ENCODE peak calls at places on chromosomes 2 and 18, in ten cellular contexts. N is stomach; B is activated CD4-positive, alpha-beta T cell treated with anti-CD3 and anti-CD28 coated beads, Interleukin-2, amount 50 U/mL, for 1 hour; D is PC-9; P is stimulated activated CD8-positive, alpha-beta memory T cell treated with anti-CD3 and anti-CD28 coated beads, Interleukin-7, amount 100 ng/mL, for 1 hour; R is activated T-cell treated with anti-CD3 and anti-CD28 coated beads, Interleukin-2, amount 50 U/mL, for 72 hours; M is fibroblast of villous mesenchyme; G is AG04449; Q is activated effector memory CD4-positive, alpha-beta T cell treated with anti-CD3 and anti-CD28 coated beads, Interleukin-2, amount 50 U/mL, for 16 hours; O is WTC11. C is an unnamed sample.
A peak's percentile ranks its signal among the peaks of the same experiment; 100 is the strongest.

GRCh38 chr2:197208029-197208428 is 102.6 kb downstream of the ANKRD44 start:
- DNase-seq in N (no peak), D (no peak), M (no peak), R (peak; percentile 48), G (no peak), B (no peak), P (no peak), Q (no peak), O (no peak), C (no peak)

GRCh38 chr2:215794829-215795546 is 218.4 kb downstream of the MREG start:
- DNase-seq in Q (no peak), O (peak; percentile 56), B (no peak), P (no peak), N (no peak), D (peak; percentile 21), R (no peak), G (no peak), M (peak; percentile 77), C (no peak)

GRCh38 chr18:61900504-61901281 is 7.9 kb upstream of the RNF152 start:
- DNase-seq in G (no peak), N (no peak), O (no peak), M (no peak), B (no peak), D (no peak), P (no peak), Q (no peak), R (no peak), C (no peak)

GRCh38 chr18:79203017-79203605 is 133.9 kb downstream of the ATP9B start:
- DNase-seq in D (peak; percentile 85), M (no peak), Q (peak; percentile 64), B (no peak), R (peak; percentile 68), P (no peak), O (no peak), N (no peak), G (no peak), C (no peak)

GRCh38 chr2:197092431-197092830 is 165.9 kb upstream of the PGAP1 start:
- DNase-seq in O (no peak), N (no peak), P (no peak), D (no peak), M (peak; percentile 88), R (no peak), Q (no peak), B (no peak), G (peak; percentile 86), C (peak; percentile 70)

GRCh38 chr2:239287461-239287860 is 113.4 kb downstream of the HDAC4 start:
- DNase-seq in N (no peak), B (no peak), G (no peak), O (no peak), M (peak; percentile 58), D (no peak), Q (no peak), R (no peak), P (no peak), C (no peak)

GRCh38 chr2:160407393-160408204 is 86.0 kb downstream of the RBMS1 start:
- DNase-seq in O (peak; percentile 68), N (peak; percentile 53), G (no peak), D (no peak), P (peak; percentile 27), M (peak; percentile 66), Q (peak; percentile 86), R (peak; percentile 69), B (peak; percentile 56), C (no peak)

GRCh38 chr18:3998698-3999333 is 456.3 kb downstream of the DLGAP1 start:
- DNase-seq in B (no peak), G (no peak), P (no peak), O (no peak), R (peak; percentile 11), Q (no peak), M (peak; percentile 56), D (no peak), N (no peak), C (no peak)

GRCh38 chr18:76620326-76620813 is 125.3 kb upstream of the ZNF516 start:
- DNase-seq in R (peak; percentile 39), M (peak; percentile 78), O (peak; percentile 81), G (no peak), P (no peak), D (no peak), B (peak; percentile 16), N (peak; percentile 63), Q (no peak), C (no peak)

GRCh38 chr2:203623616-203624015 is 82.8 kb upstream of the CD28 start:
- DNase-seq in G (no peak), N (no peak), B (no peak), M (peak; percentile 58), P (no peak), O (no peak), D (no peak), R (no peak), Q (no peak), C (no peak)

GRCh38 chr18:28574175-28574574 is 397.2 kb upstream of the CDH2 start:
- DNase-seq in N (no peak), Q (no peak), G (no peak), P (no peak), O (no peak), B (no peak), D (no peak), M (no peak), R (no peak), C (no peak)

GRCh38 chr2:110718990-110719389 is 13.4 kb upstream of the ACOXL start:
- DNase-seq in B (no peak), O (no peak), N (no peak), D (no peak), G (no peak), Q (no peak), M (no peak), P (no peak), R (no peak), C (no peak)

GRCh38 chr2:80429251-80429650 is 124.7 kb upstream of the LRRTM1 start:
- DNase-seq in R (no peak), O (peak; percentile 12), B (no peak), P (no peak), D (no peak), Q (no peak), G (no peak), M (no peak), N (no peak), C (no peak)

GRCh38 chr2:105641389-105641811 is 103.3 kb upstream of the NCK2 start:
- DNase-seq in Q (no peak), N (peak; percentile 54), D (no peak), B (no peak), R (no peak), G (no peak), P (no peak), M (no peak), O (no peak), C (no peak)

GRCh38 chr18:48609114-48609513 is 70.3 kb downstream of the CTIF start:
- DNase-seq in M (no peak), R (no peak), G (no peak), Q (no peak), B (no peak), P (no peak), N (no peak), D (no peak), O (no peak), C (no peak)

GRCh38 chr2:43950383-43951008 is 45.3 kb downstream of the LRPPRC start:
- DNase-seq in G (no peak), B (no peak), Q (no peak), M (peak; percentile 63), N (no peak), D (peak; percentile 53), R (no peak), P (no peak), O (no peak), C (peak; percentile 1)

GRCh38 chr18:76524900-76525698 is 30.1 kb upstream of the ZNF516 start:
- DNase-seq in B (no peak), M (peak; percentile 82), N (no peak), R (no peak), Q (no peak), P (no peak), D (peak; percentile 87), O (no peak), G (no peak), C (no peak)

GRCh38 chr18:79876497-79876896 is 75.0 kb downstream of the SLC66A2 start:
- DNase-seq in G (no peak), Q (peak; percentile 59), P (no peak), D (no peak), R (no peak), O (no peak), M (no peak), N (no peak), B (no peak), C (no peak)

GRCh38 chr2:161995553-161996016 is 78.4 kb downstream of the DPP4 start:
- DNase-seq in R (peak; percentile 9), O (no peak), D (no peak), M (no peak), G (no peak), N (no peak), Q (no peak), P (no peak), B (no peak), C (no peak)

GRCh38 chr2:84314250-84314649 is 144.8 kb downstream of the SUCLG1 start:
- DNase-seq in G (no peak), M (no peak), O (no peak), B (no peak), Q (no peak), N (no peak), R (no peak), P (no peak), D (no peak), C (no peak)

GRCh38 chr2:161165811-161166210 is 5.6 kb downstream of the TANK start:
- DNase-seq in N (no peak), R (no peak), G (no peak), B (no peak), M (peak; percentile 59), O (no peak), Q (peak; percentile 48), P (no peak), D (no peak), C (no peak)

GRCh38 chr2:16239296-16239850 is 299.0 kb downstream of the MYCN start:
- DNase-seq in P (no peak), R (no peak), Q (no peak), D (no peak), N (no peak), M (no peak), G (no peak), O (no peak), B (no peak), C (no peak)

GRCh38 chr2:39593439-39594393 is 72.0 kb upstream of the TMEM178A start:
- DNase-seq in R (peak; percentile 3), G (peak; percentile 37), D (no peak), B (no peak), O (peak; percentile 40), P (no peak), Q (no peak), M (peak; percentile 85), N (peak; percentile 37), C (peak; percentile 29)

GRCh38 chr2:240893363-240893828 is 2.6 kb downstream of the MAB21L4 start:
- DNase-seq in N (no peak), B (peak; percentile 17), Q (peak; percentile 81), D (peak; percentile 100), M (no peak), G (no peak), R (no peak), P (no peak), O (no peak), C (no peak)

GRCh38 chr2:110116033-110116710 is 550 bp upstream of the MALL start:
- DNase-seq in G (no peak), M (peak; percentile 51), N (no peak), Q (no peak), P (no peak), R (no peak), D (peak; percentile 42), O (peak; percentile 56), B (no peak), C (peak; percentile 46)

GRCh38 chr2:127857494-127857818 is 499 bp downstream of the POLR2D start:
- DNase-seq in Q (peak; percentile 71), O (peak; percentile 23), R (no peak), D (no peak), G (no peak), N (no peak), P (no peak), M (no peak), B (no peak), C (no peak)

GRCh38 chr2:196112408-196113039 is 43.9 kb upstream of the DNAH7 start:
- DNase-seq in P (no peak), N (no peak), B (no peak), G (peak; percentile 93), R (no peak), M (peak; percentile 68), O (no peak), Q (no peak), D (peak; percentile 40), C (peak; percentile 83)

GRCh38 chr2:205245652-205246051 is 436.6 kb upstream of the NRP2 start:
- DNase-seq in G (peak; percentile 33), N (no peak), P (no peak), M (peak; percentile 64), D (no peak), R (no peak), O (no peak), B (no peak), Q (no peak), C (peak; percentile 58)